ENCODE peak calls at places on chromosomes 16 and 17, in five cellular contexts. F is HL-60, A is IMR-90, U is SJSA1, Z is H9. G is an unnamed sample.

GRCh38 chr16:768428-768827 is 7.9 kb downstream of the MSLN start:
- DNase-seq in U (no peak), F (no peak), A (no peak), Z (no peak), G (peak)

GRCh38 chr16:86854895-86855294 is 276.5 kb downstream of the FOXL1 start:
- DNase-seq in A (peak), Z (no peak), F (no peak), U (no peak), G (no peak)

GRCh38 chr17:17781591-17782424 is 55.0 kb downstream of the SREBF1 start:
- DNase-seq in F (no peak), Z (peak), A (peak), U (no peak), G (peak)

GRCh38 chr16:79261461-79261860 is 339.1 kb downstream of the MAF start:
- DNase-seq in U (no peak), F (peak), A (no peak), Z (peak), G (peak)

GRCh38 chr16:68000024-68000423 is 740 bp upstream of the DPEP2 start:
- DNase-seq in A (no peak), Z (no peak), U (no peak), F (peak), G (no peak)

GRCh38 chr17:47694018-47694817 is at the start of gene TBKBP1:
- DNase-seq in Z (peak), A (peak), U (peak), F (peak), G (peak)

GRCh38 chr17:60139438-60140285 is 10.1 kb upstream of the CA4 start:
- DNase-seq in A (peak), Z (peak), F (peak), U (peak), G (peak)

GRCh38 chr17:58302919-58303551 is 22.3 kb upstream of the MPO start:
- DNase-seq in F (peak), U (peak), Z (peak), A (no peak), G (no peak)

GRCh38 chr16:30335598-30336474 is 19.3 kb downstream of the CD2BP2 start:
- DNase-seq in Z (peak), F (peak), A (no peak), U (no peak), G (no peak)

GRCh38 chr16:3950343-3951193 is 70.1 kb upstream of the CREBBP start:
- DNase-seq in U (peak), Z (no peak), A (peak), F (no peak), G (peak)

GRCh38 chr17:31274252-31274651 is 22.8 kb downstream of the OMG start:
- DNase-seq in Z (no peak), A (peak), U (no peak), F (peak), G (no peak)

GRCh38 chr17:21689604-21690003 is 2.7 kb upstream of the KCNJ18 start:
- DNase-seq in A (peak), F (no peak), U (no peak), Z (no peak), G (peak)

GRCh38 chr16:67129422-67129821 is 19.7 kb downstream of the PHAF1 start:
- DNase-seq in Z (no peak), F (no peak), U (no peak), A (no peak), G (no peak)

GRCh38 chr17:12789976-12790805 is 893 bp downstream of the ARHGAP44 start:
- DNase-seq in F (no peak), A (no peak), U (no peak), Z (peak), G (no peak)

GRCh38 chr17:76907352-76907751 is 39.1 kb downstream of the MGAT5B start:
- DNase-seq in F (no peak), Z (no peak), U (no peak), A (no peak), G (no peak)

GRCh38 chr17:72697602-72698146 is 394.8 kb downstream of the SLC39A11 start:
- DNase-seq in F (no peak), U (no peak), Z (no peak), A (peak), G (no peak)

GRCh38 chr16:3028716-3029319 is 5.0 kb downstream of the THOC6 start:
- DNase-seq in U (no peak), F (no peak), Z (no peak), A (no peak), G (no peak)

GRCh38 chr16:3999479-3999868 is 116.8 kb downstream of the ADCY9 start:
- DNase-seq in U (no peak), A (peak), F (no peak), Z (no peak), G (peak)

GRCh38 chr16:50735629-50736122 is 6.2 kb upstream of the CYLD start:
- DNase-seq in Z (no peak), A (no peak), F (no peak), U (no peak), G (no peak)

GRCh38 chr17:44444735-44445105 is 55.3 kb upstream of the ITGA2B start:
- DNase-seq in F (no peak), U (peak), A (peak), Z (no peak), G (no peak)

GRCh38 chr17:17562145-17562529 is 29.4 kb downstream of the PEMT start:
- DNase-seq in Z (no peak), F (no peak), U (no peak), A (no peak), G (no peak)

GRCh38 chr16:68257906-68258800 is 6.2 kb upstream of the SLC7A6 start:
- DNase-seq in F (peak), Z (no peak), U (peak), A (peak), G (no peak)

GRCh38 chr17:67137860-67138259 is 93.5 kb downstream of the CACNG1 start:
- DNase-seq in F (no peak), A (no peak), U (no peak), Z (no peak), G (no peak)

GRCh38 chr17:17205368-17206148 is 575 bp downstream of the PLD6 start:
- DNase-seq in Z (peak), A (peak), U (no peak), F (peak), G (peak)

DNA sequence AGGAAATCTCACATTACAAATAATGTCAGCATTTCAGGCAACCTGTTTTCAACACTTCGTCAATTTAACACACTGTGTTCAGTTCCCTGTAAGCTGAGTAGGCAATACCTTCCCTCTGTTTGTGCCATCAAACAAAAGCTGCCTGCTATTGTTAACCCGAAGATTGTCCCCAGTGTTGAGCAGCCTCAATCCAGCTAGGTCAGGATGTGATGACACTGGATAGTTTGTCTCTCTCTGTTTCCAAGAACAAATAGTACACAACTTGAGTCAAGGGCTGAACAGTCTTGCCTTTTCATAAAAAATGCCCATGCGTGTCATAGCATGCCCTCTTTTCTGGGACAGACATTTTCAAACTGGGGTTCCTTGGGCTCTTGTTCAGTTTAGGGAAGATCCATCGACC is 36.4 kb downstream of the HSD17B2 start:
- DNase-seq in U (no peak), F (no peak), Z (no peak), A (no peak), G (no peak)
- H3K27ac ChIP-seq in U (no peak), F (no peak), Z (no peak), A (peak), G (no peak)

GRCh38 chr17:39391448-39391847 is 10.0 kb downstream of the FBXL20 start:
- DNase-seq in A (no peak), U (no peak), F (no peak), Z (no peak), G (no peak)

GRCh38 chr17:39393732-39394131 is 7.7 kb downstream of the FBXL20 start:
- DNase-seq in F (no peak), Z (no peak), U (no peak), A (no peak), G (no peak)
- H3K27ac ChIP-seq in F (no peak), Z (no peak), U (no peak), A (no peak), G (no peak)

GRCh38 chr16:10976663-10977062 is 32.3 kb downstream of the CLEC16A start:
- DNase-seq in Z (no peak), A (no peak), U (no peak), F (no peak), G (no peak)

GRCh38 chr16:10978124-10978523 is 33.8 kb downstream of the CLEC16A start:
- DNase-seq in A (no peak), U (no peak), Z (no peak), F (no peak), G (no peak)

GRCh38 chr16:10980811-10981210 is 36.4 kb downstream of the CLEC16A start:
- DNase-seq in F (no peak), U (no peak), Z (no peak), A (no peak), G (no peak)

GRCh38 chr16:10979717-10980601 is 35.6 kb downstream of the CLEC16A start:
- DNase-seq in F (no peak), A (no peak), U (no peak), Z (peak), G (peak)

GRCh38 chr16:10978846-10979446 is 34.6 kb downstream of the CLEC16A start:
- DNase-seq in F (no peak), A (no peak), U (no peak), Z (no peak), G (no peak)
- H3K27ac ChIP-seq in F (no peak), A (no peak), U (no peak), Z (no peak), G (no peak)

GRCh38 chr16:84139628-84140258 is 5.2 kb downstream of the HSDL1 start:
- DNase-seq in F (no peak), U (no peak), A (no peak), Z (no peak), G (no peak)

GRCh38 chr16:84137769-84138357 is 7.1 kb downstream of the HSDL1 start:
- DNase-seq in Z (no peak), F (no peak), U (no peak), A (no peak), G (no peak)

GRCh38 chr16:84137287-84137686 is 7.7 kb downstream of the HSDL1 start:
- DNase-seq in U (no peak), Z (no peak), A (no peak), F (no peak), G (no peak)

GRCh38 chr16:84138500-84138823 is 6.5 kb downstream of the HSDL1 start:
- DNase-seq in A (no peak), F (no peak), U (no peak), Z (no peak), G (no peak)

DNA sequence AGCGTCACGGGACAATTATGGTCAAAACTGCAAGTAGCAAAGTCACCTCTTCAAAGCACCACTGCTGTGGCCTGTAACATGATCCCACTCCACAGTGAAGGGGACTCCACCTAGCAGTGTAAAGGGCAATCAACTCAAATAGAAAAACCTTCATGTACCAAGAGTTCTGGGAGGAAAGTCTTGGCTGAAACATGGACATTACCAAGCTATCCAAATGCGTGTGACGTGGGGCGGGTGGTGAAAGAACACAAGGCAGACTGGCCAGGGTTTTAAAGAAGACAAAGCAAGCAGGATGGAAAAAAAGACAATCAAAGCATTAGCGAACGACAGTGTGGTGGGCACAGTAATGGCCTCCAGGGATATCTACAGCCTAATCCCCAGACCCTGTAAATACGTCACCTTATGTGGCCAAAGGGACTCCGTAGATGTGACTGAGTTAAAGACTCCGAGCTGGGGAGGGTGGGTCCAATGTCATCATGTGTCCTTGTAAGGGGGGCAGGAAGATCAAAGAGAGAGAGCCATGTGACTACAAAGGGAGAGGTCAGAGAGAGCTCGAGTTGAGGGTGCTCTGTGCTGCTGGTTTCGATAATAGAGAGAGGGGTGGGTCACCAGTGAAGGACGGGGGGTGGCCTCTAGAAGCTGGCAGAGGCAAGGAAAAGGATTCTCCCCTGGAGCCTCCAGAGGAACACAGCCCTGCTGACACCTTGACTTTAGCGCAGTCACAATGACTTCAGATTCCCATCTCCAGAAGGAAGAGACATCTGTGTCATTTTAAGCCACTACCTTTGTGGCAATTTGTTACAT is 6.0 kb downstream of the HSDL1 start:
- DNase-seq in A (peak), Z (no peak), U (no peak), F (no peak), G (no peak)
- H3K27ac ChIP-seq in A (no peak), Z (no peak), U (no peak), F (no peak), G (peak)